ENCODE peak calls at places on chromosomes 11 and 22, in ten cellular contexts. H is MV-4-11; F is stimulated activated CD4-positive, alpha-beta T cell treated with anti-CD3 and anti-CD28 coated beads, Interleukin-15, amount 100 ng/mL, for 24 hours; G is spleen; W is activated naive CD4-positive, alpha-beta T cell treated with anti-CD3 and anti-CD28 coated beads, Interleukin-2, amount 10 ng/mL, durations not matched to agents 7 days and 5 days; A is activated CD8-positive, alpha-beta memory T cell treated with anti-CD3 and anti-CD28 coated beads, Interleukin-2, amount 10 ng/mL, durations not matched to agents 7 days and 5 days; B is GM10248; C is left ventricle myocardium inferior; M is naive B cell; Z is psoas muscle. E is an unnamed sample.

GRCh38 chr11:8383227-8383626 is 119.5 kb upstream of the LMO1 start:
- DNase-seq in H (no peak), F (no peak), G (no peak), W (no peak), A (no peak), B (no peak), C (no peak), M (no peak), Z (no peak), E (no peak)

GRCh38 chr11:10405858-10406592 is 49.0 kb upstream of the AMPD3 start:
- DNase-seq in H (peak; percentile 84), F (peak; percentile 67), G (no peak), W (peak; percentile 53), A (peak; percentile 58), B (peak; percentile 63), C (peak; percentile 49), M (peak; percentile 52), Z (peak; percentile 70), E (peak; percentile 80)

GRCh38 chr22:35687461-35687860 is 30.2 kb upstream of the APOL5 start:
- DNase-seq in H (no peak), F (no peak), G (no peak), W (no peak), A (no peak), B (no peak), C (no peak), M (no peak), Z (no peak), E (no peak)

GRCh38 chr11:104332110-104332509 is 168.2 kb upstream of the PDGFD start:
- DNase-seq in H (no peak), F (peak; percentile 8), G (no peak), W (no peak), A (no peak), B (no peak), C (no peak), M (no peak), Z (no peak), E (no peak)

GRCh38 chr11:65842144-65842543 is 8.4 kb downstream of the SNX32 start:
- DNase-seq in H (no peak), F (no peak), G (no peak), W (no peak), A (no peak), B (no peak), C (no peak), M (no peak), Z (no peak), E (no peak)

GRCh38 chr22:38845368-38845740 is 1.5 kb upstream of the NPTXR start:
- DNase-seq in H (no peak), F (no peak), G (no peak), W (no peak), A (no peak), B (no peak), C (no peak), M (no peak), Z (no peak), E (no peak)

GRCh38 chr11:17779861-17780594 is 45.4 kb downstream of the KCNC1 start:
- DNase-seq in H (no peak), F (no peak), G (peak; percentile 67), W (no peak), A (no peak), B (no peak), C (no peak), M (no peak), Z (no peak), E (no peak)

GRCh38 chr22:50469377-50470305 is 5.2 kb downstream of the SBF1 start:
- DNase-seq in H (peak; percentile 87), F (peak; percentile 97), G (peak; percentile 98), W (peak; percentile 99), A (peak; percentile 99), B (peak; percentile 92), C (peak; percentile 41), M (peak; percentile 95), Z (peak; percentile 76), E (no peak)

GRCh38 chr11:35539781-35540281 is 14.4 kb upstream of the PAMR1 start:
- DNase-seq in H (no peak), F (no peak), G (no peak), W (no peak), A (no peak), B (no peak), C (peak; percentile 66), M (no peak), Z (peak; percentile 76), E (peak; percentile 59)

GRCh38 chr22:22684605-22685561 is 40.5 kb downstream of the GGTLC2 start:
- DNase-seq in H (peak; percentile 34), F (peak; percentile 38), G (peak; percentile 85), W (peak; percentile 40), A (peak; percentile 45), B (peak; percentile 67), C (no peak), M (peak; percentile 72), Z (no peak), E (no peak)

GRCh38 chr22:47094861-47095330 is 332.4 kb downstream of the TBC1D22A start:
- DNase-seq in H (no peak), F (peak; percentile 12), G (no peak), W (no peak), A (no peak), B (no peak), C (no peak), M (no peak), Z (no peak), E (no peak)

GRCh38 chr22:41305646-41306045 is 4.3 kb downstream of the ZC3H7B start:
- DNase-seq in H (no peak), F (no peak), G (no peak), W (no peak), A (no peak), B (no peak), C (no peak), M (no peak), Z (peak; percentile 75), E (no peak)

GRCh38 chr11:69817265-69818236 is 1.7 kb downstream of the FGF3 start:
- DNase-seq in H (peak; percentile 12), F (no peak), G (no peak), W (no peak), A (no peak), B (no peak), C (no peak), M (no peak), Z (no peak), E (no peak)

GRCh38 chr11:107705027-107705426 is 6.8 kb downstream of the SLN start:
- DNase-seq in H (peak; percentile 64), F (no peak), G (no peak), W (no peak), A (no peak), B (no peak), C (no peak), M (no peak), Z (no peak), E (no peak)

GRCh38 chr11:111913031-111913861 is 712 bp downstream of the HSPB2 start:
- DNase-seq in H (no peak), F (no peak), G (no peak), W (no peak), A (no peak), B (no peak), C (no peak), M (no peak), Z (peak; percentile 63), E (no peak)

GRCh38 chr11:117634756-117635593 is 162.0 kb downstream of the DSCAML1 start:
- DNase-seq in H (no peak), F (no peak), G (peak; percentile 61), W (no peak), A (no peak), B (no peak), C (no peak), M (no peak), Z (no peak), E (no peak)

GRCh38 chr11:103920449-103920848 is 116.0 kb upstream of the DDI1 start:
- DNase-seq in H (no peak), F (no peak), G (no peak), W (no peak), A (no peak), B (no peak), C (no peak), M (no peak), Z (no peak), E (no peak)

GRCh38 chr11:60955566-60955965 is 3.6 kb upstream of the SLC15A3 start:
- DNase-seq in H (no peak), F (no peak), G (peak; percentile 70), W (no peak), A (no peak), B (no peak), C (no peak), M (no peak), Z (no peak), E (no peak)

GRCh38 chr11:35563413-35564245 is 38.2 kb upstream of the PAMR1 start:
- DNase-seq in H (no peak), F (no peak), G (no peak), W (no peak), A (no peak), B (no peak), C (no peak), M (no peak), Z (no peak), E (no peak)

GRCh38 chr22:38826386-38826785 is 17.4 kb downstream of the NPTXR start:
- DNase-seq in H (no peak), F (no peak), G (no peak), W (no peak), A (no peak), B (no peak), C (no peak), M (no peak), Z (peak; percentile 50), E (no peak)

GRCh38 chr11:58923300-58923788 is 15.9 kb upstream of the GLYATL1 start:
- DNase-seq in H (peak; percentile 11), F (peak; percentile 15), G (no peak), W (peak; percentile 28), A (no peak), B (peak; percentile 40), C (no peak), M (peak; percentile 29), Z (no peak), E (peak; percentile 7)

GRCh38 chr11:100316990-100317389 is 370.1 kb upstream of the ARHGAP42 start:
- DNase-seq in H (no peak), F (no peak), G (no peak), W (no peak), A (no peak), B (no peak), C (no peak), M (no peak), Z (no peak), E (no peak)

GRCh38 chr22:50032109-50032871 is 19.7 kb upstream of the IL17REL start:
- DNase-seq in H (no peak), F (no peak), G (peak; percentile 72), W (no peak), A (no peak), B (no peak), C (no peak), M (no peak), Z (no peak), E (no peak)

GRCh38 chr11:85651118-85651517 is 3.4 kb downstream of the TMEM126A start:
- DNase-seq in H (no peak), F (no peak), G (no peak), W (no peak), A (no peak), B (no peak), C (no peak), M (no peak), Z (no peak), E (no peak)

GRCh38 chr11:65491614-65492386 is 7.0 kb upstream of the MALAT1 start:
- DNase-seq in H (peak; percentile 88), F (no peak), G (no peak), W (no peak), A (no peak), B (peak; percentile 15), C (peak; percentile 79), M (no peak), Z (peak; percentile 92), E (peak; percentile 88)

GRCh38 chr22:28034760-28035401 is 115.8 kb upstream of the PITPNB start:
- DNase-seq in H (no peak), F (peak; percentile 28), G (peak; percentile 72), W (no peak), A (no peak), B (no peak), C (peak; percentile 84), M (no peak), Z (peak; percentile 95), E (no peak)

GRCh38 chr11:115408036-115408911 is 95.9 kb downstream of the CADM1 start:
- DNase-seq in H (no peak), F (no peak), G (no peak), W (no peak), A (no peak), B (no peak), C (no peak), M (no peak), Z (no peak), E (no peak)

GRCh38 chr11:61297741-61298140 is 2.6 kb upstream of the VWCE start:
- DNase-seq in H (peak; percentile 73), F (no peak), G (peak; percentile 1), W (no peak), A (no peak), B (no peak), C (no peak), M (no peak), Z (peak; percentile 65), E (no peak)